ENCODE peak calls at places on chromosomes 11 and 22, in seven cellular contexts. C is anterior cingulate cortex, J is NCI-H774, H is fibroblast of mammary gland, F is lower leg skin, N is epithelial cell of esophagus, B is caudate nucleus. D is an unnamed sample.

GRCh38 chr11:18705651-18706281 is 7.2 kb downstream of the TMEM86A start:
- DNase-seq in N (no peak), C (no peak), J (no peak), H (no peak), B (no peak), F (no peak), D (peak; percentile 39)

GRCh38 chr11:15204766-15205165 is 90.0 kb downstream of the INSC start:
- DNase-seq in J (no peak), F (no peak), N (no peak), C (no peak), H (no peak), B (no peak), D (no peak)

GRCh38 chr11:108614086-108614485 is 20.5 kb upstream of the EXPH5 start:
- DNase-seq in H (no peak), J (no peak), B (no peak), F (no peak), N (peak; percentile 75), C (no peak), D (no peak)

GRCh38 chr22:28027453-28028448 is 108.7 kb upstream of the PITPNB start:
- DNase-seq in B (no peak), J (no peak), F (no peak), N (no peak), H (no peak), C (no peak), D (peak; percentile 3)

GRCh38 chr22:34324763-34325162 is 404.5 kb upstream of the LARGE1 start:
- DNase-seq in J (no peak), N (no peak), B (no peak), C (no peak), F (no peak), H (no peak), D (no peak)

GRCh38 chr22:31952459-31952858 is 8.1 kb downstream of the YWHAH start:
- DNase-seq in N (peak; percentile 90), F (peak; percentile 61), H (peak; percentile 92), C (no peak), B (no peak), J (no peak), D (no peak)

GRCh38 chr11:67079065-67079464 is 22.4 kb downstream of the RHOD start:
- DNase-seq in H (no peak), C (no peak), N (no peak), F (no peak), B (no peak), J (no peak), D (no peak)

GRCh38 chr11:96706761-96707160 is 316.9 kb downstream of the JRKL start:
- DNase-seq in B (no peak), C (no peak), H (no peak), N (peak; percentile 59), F (no peak), J (no peak), D (no peak)

GRCh38 chr11:65132238-65132987 is 1.9 kb downstream of the SYVN1 start:
- DNase-seq in C (no peak), N (no peak), F (no peak), H (no peak), J (no peak), B (no peak), D (no peak)

GRCh38 chr22:46942816-46943783 is 180.7 kb downstream of the TBC1D22A start:
- DNase-seq in H (peak; percentile 72), N (peak; percentile 46), F (no peak), B (no peak), C (no peak), J (no peak), D (no peak)

GRCh38 chr11:27440090-27440489 is 32.5 kb downstream of the LGR4 start:
- DNase-seq in H (no peak), C (no peak), J (no peak), N (no peak), F (no peak), B (no peak), D (no peak)

GRCh38 chr11:14445542-14446530 is 53.8 kb downstream of the COPB1 start:
- DNase-seq in H (peak; percentile 50), N (peak; percentile 66), B (no peak), C (no peak), F (no peak), J (no peak), D (no peak)

D was measured in WERI-Rb-1.